ENCODE peak calls at places on chromosomes 3 and 15, in seven cellular contexts. One of them, this sample, is unnamed.

GRCh38 chr15:99476413-99477222 is 89.2 kb upstream of the MEF2A start:
- DNase-seq in AG04450: peak
- DNase-seq in lung: no peak
- DNase-seq in CD8-positive, alpha-beta T cell: peak
- DNase-seq in breast epithelium: no peak
- DNase-seq in lower lobe of right lung: peak
- DNase-seq in GM23248: peak
- DNase-seq in this sample: peak

GRCh38 chr3:157532529-157533297 is 29.5 kb upstream of the VEPH1 start:
- DNase-seq in AG04450: peak
- DNase-seq in lung: no peak
- DNase-seq in CD8-positive, alpha-beta T cell: no peak
- DNase-seq in breast epithelium: no peak
- DNase-seq in lower lobe of right lung: no peak
- DNase-seq in GM23248: peak
- DNase-seq in this sample: no peak

GRCh38 chr3:89571298-89571697 is 463.9 kb downstream of the EPHA3 start:
- DNase-seq in AG04450: no peak
- DNase-seq in lung: no peak
- DNase-seq in CD8-positive, alpha-beta T cell: no peak
- DNase-seq in breast epithelium: no peak
- DNase-seq in lower lobe of right lung: no peak
- DNase-seq in GM23248: no peak
- DNase-seq in this sample: no peak

GRCh38 chr3:43016513-43016865 is 37.4 kb downstream of the GASK1A start:
- DNase-seq in AG04450: no peak
- DNase-seq in lung: no peak
- DNase-seq in CD8-positive, alpha-beta T cell: no peak
- DNase-seq in breast epithelium: no peak
- DNase-seq in lower lobe of right lung: no peak
- DNase-seq in GM23248: no peak
- DNase-seq in this sample: no peak

GRCh38 chr15:85094685-85095084 is 113.0 kb downstream of the PDE8A start:
- DNase-seq in AG04450: peak
- DNase-seq in lung: no peak
- DNase-seq in CD8-positive, alpha-beta T cell: no peak
- DNase-seq in breast epithelium: no peak
- DNase-seq in lower lobe of right lung: no peak
- DNase-seq in GM23248: peak
- DNase-seq in this sample: no peak

GRCh38 chr15:77870195-77871065 is 207.1 kb downstream of the TBC1D2B start:
- DNase-seq in AG04450: peak
- DNase-seq in lung: peak
- DNase-seq in CD8-positive, alpha-beta T cell: no peak
- DNase-seq in breast epithelium: peak
- DNase-seq in lower lobe of right lung: peak
- DNase-seq in GM23248: peak
- DNase-seq in this sample: no peak

GRCh38 chr3:42262525-42262924 is 3.5 kb downstream of the CCK start:
- DNase-seq in AG04450: peak
- DNase-seq in lung: no peak
- DNase-seq in CD8-positive, alpha-beta T cell: no peak
- DNase-seq in breast epithelium: no peak
- DNase-seq in lower lobe of right lung: no peak
- DNase-seq in GM23248: peak
- DNase-seq in this sample: no peak

GRCh38 chr15:85592148-85592547 is 202.6 kb downstream of the KLHL25 start:
- DNase-seq in AG04450: no peak
- DNase-seq in lung: no peak
- DNase-seq in CD8-positive, alpha-beta T cell: no peak
- DNase-seq in breast epithelium: no peak
- DNase-seq in lower lobe of right lung: no peak
- DNase-seq in GM23248: peak
- DNase-seq in this sample: no peak

GRCh38 chr3:99534951-99535704 is 103.3 kb upstream of the COL8A1 start:
- DNase-seq in AG04450: peak
- DNase-seq in lung: no peak
- DNase-seq in CD8-positive, alpha-beta T cell: no peak
- DNase-seq in breast epithelium: no peak
- DNase-seq in lower lobe of right lung: peak
- DNase-seq in GM23248: peak
- DNase-seq in this sample: no peak

GRCh38 chr15:69723404-69724097 is 270.9 kb downstream of the RPLP1 start:
- DNase-seq in AG04450: no peak
- DNase-seq in lung: no peak
- DNase-seq in CD8-positive, alpha-beta T cell: no peak
- DNase-seq in breast epithelium: no peak
- DNase-seq in lower lobe of right lung: no peak
- DNase-seq in GM23248: no peak
- DNase-seq in this sample: no peak

GRCh38 chr15:48939686-48940085 is 24.0 kb downstream of the SHC4 start:
- DNase-seq in AG04450: peak
- DNase-seq in lung: no peak
- DNase-seq in CD8-positive, alpha-beta T cell: no peak
- DNase-seq in breast epithelium: no peak
- DNase-seq in lower lobe of right lung: no peak
- DNase-seq in GM23248: peak
- DNase-seq in this sample: no peak

GRCh38 chr3:27666708-27667107 is 55.4 kb downstream of the EOMES start:
- DNase-seq in AG04450: peak
- DNase-seq in lung: peak
- DNase-seq in CD8-positive, alpha-beta T cell: no peak
- DNase-seq in breast epithelium: no peak
- DNase-seq in lower lobe of right lung: peak
- DNase-seq in GM23248: peak
- DNase-seq in this sample: peak

GRCh38 chr3:54307616-54308180 is 185.3 kb downstream of the CACNA2D3 start:
- DNase-seq in AG04450: no peak
- DNase-seq in lung: no peak
- DNase-seq in CD8-positive, alpha-beta T cell: no peak
- DNase-seq in breast epithelium: no peak
- DNase-seq in lower lobe of right lung: no peak
- DNase-seq in GM23248: no peak
- DNase-seq in this sample: no peak

GRCh38 chr15:72156928-72157327 is 38.7 kb downstream of the SENP8 start:
- DNase-seq in AG04450: no peak
- DNase-seq in lung: no peak
- DNase-seq in CD8-positive, alpha-beta T cell: no peak
- DNase-seq in breast epithelium: no peak
- DNase-seq in lower lobe of right lung: no peak
- DNase-seq in GM23248: no peak
- DNase-seq in this sample: no peak

GRCh38 chr3:10379961-10380360 is 59.0 kb upstream of the SEC13 start:
- DNase-seq in AG04450: no peak
- DNase-seq in lung: no peak
- DNase-seq in CD8-positive, alpha-beta T cell: no peak
- DNase-seq in breast epithelium: no peak
- DNase-seq in lower lobe of right lung: no peak
- DNase-seq in GM23248: no peak
- DNase-seq in this sample: no peak

GRCh38 chr3:12750658-12751071 is 8.4 kb downstream of the TMEM40 start:
- DNase-seq in AG04450: no peak
- DNase-seq in lung: no peak
- DNase-seq in CD8-positive, alpha-beta T cell: no peak
- DNase-seq in breast epithelium: no peak
- DNase-seq in lower lobe of right lung: no peak
- DNase-seq in GM23248: peak
- DNase-seq in this sample: no peak

GRCh38 chr3:67614195-67614594 is 40.2 kb downstream of the SUCLG2 start:
- DNase-seq in AG04450: no peak
- DNase-seq in lung: no peak
- DNase-seq in CD8-positive, alpha-beta T cell: no peak
- DNase-seq in breast epithelium: no peak
- DNase-seq in lower lobe of right lung: no peak
- DNase-seq in GM23248: no peak
- DNase-seq in this sample: no peak

GRCh38 chr15:85744636-85745422 is 49.9 kb downstream of the KLHL25 start:
- DNase-seq in AG04450: no peak
- DNase-seq in lung: peak
- DNase-seq in CD8-positive, alpha-beta T cell: peak
- DNase-seq in breast epithelium: no peak
- DNase-seq in lower lobe of right lung: no peak
- DNase-seq in GM23248: no peak
- DNase-seq in this sample: no peak

GRCh38 chr3:195238626-195239118 is 32.3 kb downstream of the XXYLT1 start:
- DNase-seq in AG04450: no peak
- DNase-seq in lung: peak
- DNase-seq in CD8-positive, alpha-beta T cell: peak
- DNase-seq in breast epithelium: peak
- DNase-seq in lower lobe of right lung: peak
- DNase-seq in GM23248: peak
- DNase-seq in this sample: no peak

GRCh38 chr15:55507567-55507966 is 467 bp downstream of the DNAAF4 start:
- DNase-seq in AG04450: no peak
- DNase-seq in lung: no peak
- DNase-seq in CD8-positive, alpha-beta T cell: no peak
- DNase-seq in breast epithelium: no peak
- DNase-seq in lower lobe of right lung: no peak
- DNase-seq in GM23248: no peak
- DNase-seq in this sample: no peak

GRCh38 chr3:128706171-128706570 is 19.8 kb upstream of the RAB7A start:
- DNase-seq in AG04450: no peak
- DNase-seq in lung: no peak
- DNase-seq in CD8-positive, alpha-beta T cell: no peak
- DNase-seq in breast epithelium: no peak
- DNase-seq in lower lobe of right lung: no peak
- DNase-seq in GM23248: no peak
- DNase-seq in this sample: no peak

GRCh38 chr15:80950291-80951078 is 39.1 kb downstream of the MESD start:
- DNase-seq in AG04450: no peak
- DNase-seq in lung: no peak
- DNase-seq in CD8-positive, alpha-beta T cell: no peak
- DNase-seq in breast epithelium: no peak
- DNase-seq in lower lobe of right lung: no peak
- DNase-seq in GM23248: no peak
- DNase-seq in this sample: no peak

GRCh38 chr3:58238830-58239229 is 1.2 kb downstream of the ABHD6 start:
- DNase-seq in AG04450: no peak
- DNase-seq in lung: no peak
- DNase-seq in CD8-positive, alpha-beta T cell: no peak
- DNase-seq in breast epithelium: no peak
- DNase-seq in lower lobe of right lung: no peak
- DNase-seq in GM23248: no peak
- DNase-seq in this sample: no peak

GRCh38 chr3:111851511-111851954 is 7.5 kb upstream of the PHLDB2 start:
- DNase-seq in AG04450: no peak
- DNase-seq in lung: no peak
- DNase-seq in CD8-positive, alpha-beta T cell: no peak
- DNase-seq in breast epithelium: no peak
- DNase-seq in lower lobe of right lung: no peak
- DNase-seq in GM23248: peak
- DNase-seq in this sample: no peak

GRCh38 chr15:67916051-67916374 is 76.2 kb upstream of the RNU6-1 start:
- DNase-seq in AG04450: no peak
- DNase-seq in lung: no peak
- DNase-seq in CD8-positive, alpha-beta T cell: no peak
- DNase-seq in breast epithelium: no peak
- DNase-seq in lower lobe of right lung: no peak
- DNase-seq in GM23248: no peak
- DNase-seq in this sample: no peak
- H3K27ac ChIP-seq in AG04450: no peak
- H3K27ac ChIP-seq in lung: peak
- H3K27ac ChIP-seq in CD8-positive, alpha-beta T cell: no peak
- H3K27ac ChIP-seq in breast epithelium: peak
- H3K27ac ChIP-seq in lower lobe of right lung: peak
- H3K27ac ChIP-seq in GM23248: no peak
- H3K27ac ChIP-seq in this sample: peak

DNA sequence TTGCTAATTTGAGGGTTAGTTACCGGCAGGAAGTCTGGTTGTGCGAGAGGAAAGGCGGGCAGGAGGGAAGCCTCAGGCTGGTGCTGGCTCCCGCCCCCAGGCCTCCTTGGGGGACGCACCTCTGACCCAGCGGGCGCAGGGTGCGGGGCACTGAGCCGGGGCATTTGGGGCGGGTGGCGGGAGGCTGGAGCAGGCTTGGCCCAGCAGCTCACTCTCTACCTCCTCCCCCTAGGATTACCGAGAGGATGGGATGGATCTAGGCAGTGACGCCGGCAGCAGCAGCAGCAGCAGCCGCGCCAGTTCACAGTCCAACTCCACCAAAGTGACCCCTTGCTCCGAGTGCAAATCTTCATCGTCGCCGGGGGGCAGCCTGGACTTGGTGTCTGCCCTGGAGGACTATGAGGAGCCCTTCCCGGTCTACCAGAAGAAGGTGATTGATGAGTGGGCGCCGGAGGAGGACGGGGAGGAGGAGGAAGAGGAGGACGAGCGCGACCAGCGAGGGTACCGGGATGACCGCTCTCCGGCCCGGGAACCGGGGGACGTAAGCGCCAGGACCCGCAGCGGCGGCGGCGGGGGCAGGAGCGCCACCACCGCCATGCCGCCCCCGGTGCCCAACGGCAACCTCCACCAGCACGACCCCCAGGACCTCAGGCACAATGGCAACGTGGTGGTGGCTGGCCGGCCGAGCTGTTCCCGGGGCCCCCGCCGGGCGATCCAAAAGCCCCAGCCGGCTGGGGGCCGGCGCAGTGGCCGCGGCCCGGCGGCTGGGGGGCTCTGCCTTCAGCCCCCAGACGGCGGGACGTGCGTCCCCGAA is 224.2 kb upstream of the IL12A start:
- DNase-seq in AG04450: peak
- DNase-seq in lung: no peak
- DNase-seq in CD8-positive, alpha-beta T cell: no peak
- DNase-seq in breast epithelium: no peak
- DNase-seq in lower lobe of right lung: peak
- DNase-seq in GM23248: peak
- DNase-seq in this sample: peak
- H3K27ac ChIP-seq in AG04450: peak
- H3K27ac ChIP-seq in lung: peak
- H3K27ac ChIP-seq in CD8-positive, alpha-beta T cell: no peak
- H3K27ac ChIP-seq in breast epithelium: peak
- H3K27ac ChIP-seq in lower lobe of right lung: peak
- H3K27ac ChIP-seq in GM23248: peak
- H3K27ac ChIP-seq in this sample: peak

GRCh38 chr3:175193815-175194518 is 334.8 kb downstream of the NAALADL2 start:
- DNase-seq in AG04450: no peak
- DNase-seq in lung: no peak
- DNase-seq in CD8-positive, alpha-beta T cell: no peak
- DNase-seq in breast epithelium: no peak
- DNase-seq in lower lobe of right lung: no peak
- DNase-seq in GM23248: peak
- DNase-seq in this sample: no peak
- H3K27ac ChIP-seq in AG04450: no peak
- H3K27ac ChIP-seq in lung: no peak
- H3K27ac ChIP-seq in CD8-positive, alpha-beta T cell: no peak
- H3K27ac ChIP-seq in breast epithelium: no peak
- H3K27ac ChIP-seq in lower lobe of right lung: no peak
- H3K27ac ChIP-seq in GM23248: no peak
- H3K27ac ChIP-seq in this sample: no peak

DNA sequence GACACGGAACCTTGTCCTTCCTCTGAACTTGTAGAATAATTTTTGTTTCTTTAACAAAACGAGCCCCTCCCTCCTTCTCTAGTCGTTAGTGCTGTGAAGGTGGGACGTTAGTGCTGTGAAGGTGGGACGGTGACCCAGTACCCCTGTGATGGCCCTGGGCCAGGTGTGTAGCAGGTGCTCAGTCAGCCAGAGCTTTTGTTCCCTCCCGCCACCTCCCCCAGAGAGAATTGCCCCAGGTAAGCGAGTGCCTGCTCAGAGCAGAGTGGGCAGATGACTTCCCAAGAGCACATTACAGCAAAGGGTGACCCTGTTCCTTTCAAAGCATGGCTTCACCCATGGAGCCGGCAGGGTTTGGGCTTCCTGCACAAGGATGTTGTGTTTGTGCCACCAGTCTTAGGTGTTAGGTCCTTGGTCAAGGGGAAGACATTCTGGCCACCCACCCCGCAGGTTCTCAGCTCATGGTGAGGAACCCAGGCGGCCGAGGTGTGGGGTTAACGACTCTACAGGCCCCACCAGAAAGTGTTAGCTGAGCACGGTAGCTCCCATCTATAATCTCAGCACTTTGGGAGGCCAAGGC is 30.7 kb downstream of the SLC6A6 start:
- DNase-seq in AG04450: no peak
- DNase-seq in lung: no peak
- DNase-seq in CD8-positive, alpha-beta T cell: no peak
- DNase-seq in breast epithelium: no peak
- DNase-seq in lower lobe of right lung: no peak
- DNase-seq in GM23248: no peak
- DNase-seq in this sample: no peak
- H3K27ac ChIP-seq in AG04450: no peak
- H3K27ac ChIP-seq in lung: peak
- H3K27ac ChIP-seq in CD8-positive, alpha-beta T cell: peak
- H3K27ac ChIP-seq in breast epithelium: peak
- H3K27ac ChIP-seq in lower lobe of right lung: peak
- H3K27ac ChIP-seq in GM23248: no peak
- H3K27ac ChIP-seq in this sample: peak

This sample was measured in caudate nucleus.